ENCODE peak calls at places on chromosome 16, in five cellular contexts. K, D, V, N and P are unnamed samples.

GRCh38 chr16:48203974-48204824 is 39.9 kb upstream of the LONP2 start:
- DNase-seq in K (no peak), D (no peak), V (no peak), N (no peak), P (no peak)

GRCh38 chr16:28587386-28587785 is 9.5 kb downstream of the SULT1A2 start:
- DNase-seq in K (no peak), D (no peak), V (no peak), N (peak), P (no peak)

GRCh38 chr16:5056347-5056746 is 9.4 kb downstream of the C16orf89 start:
- DNase-seq in K (no peak), D (no peak), V (peak), N (no peak), P (peak)

GRCh38 chr16:3597676-3598075 is 13.7 kb downstream of the SLX4 start:
- DNase-seq in K (no peak), D (no peak), V (no peak), N (no peak), P (no peak)

GRCh38 chr16:54407596-54407995 is 121.0 kb upstream of the IRX3 start:
- DNase-seq in K (no peak), D (no peak), V (no peak), N (peak), P (no peak)

GRCh38 chr16:74034862-74035261 is 261.8 kb upstream of the PSMD7 start:
- DNase-seq in K (peak), D (no peak), V (no peak), N (peak), P (no peak)

GRCh38 chr16:88983771-88984687 is 7.0 kb upstream of the CBFA2T3 start:
- DNase-seq in K (no peak), D (no peak), V (no peak), N (no peak), P (no peak)

GRCh38 chr16:50266337-50267091 is at the start of gene ADCY7:
- DNase-seq in K (no peak), D (no peak), V (peak), N (peak), P (peak)

GRCh38 chr16:84026601-84027000 is 16.0 kb downstream of the SLC38A8 start:
- DNase-seq in K (no peak), D (no peak), V (no peak), N (no peak), P (no peak)

DNA sequence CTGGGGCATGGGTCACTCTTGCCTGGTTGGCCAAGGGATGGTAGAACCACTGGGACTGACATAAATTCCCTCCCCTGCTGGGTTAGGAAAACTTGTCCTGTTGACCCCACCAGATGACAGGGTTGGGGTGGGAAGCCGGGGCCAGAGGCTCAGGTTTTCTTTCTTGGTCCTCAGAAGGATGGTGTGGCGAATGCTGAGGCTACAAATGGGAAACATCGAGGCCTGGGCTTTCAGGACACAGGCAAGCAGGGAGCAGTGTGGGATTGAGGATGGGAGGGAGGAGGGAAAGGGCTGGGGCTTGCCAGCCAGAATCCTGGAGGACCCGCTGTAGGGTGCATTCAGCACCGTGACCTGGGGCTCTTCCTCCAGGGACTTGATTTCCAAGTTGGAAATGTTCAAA is 14.5 kb upstream of the PLEKHG4 start:
- DNase-seq in K (no peak), D (no peak), V (no peak), N (no peak), P (no peak)
- H2BK12ac ChIP-seq in K (no peak), D (no peak), V (no peak), N (no peak), P (no peak)

GRCh38 chr16:70434489-70435260 is 4.2 kb downstream of the ST3GAL2 start:
- DNase-seq in K (no peak), D (no peak), V (no peak), N (no peak), P (no peak)
- H2BK12ac ChIP-seq in K (no peak), D (no peak), V (no peak), N (no peak), P (no peak)

GRCh38 chr16:80092686-80093085 is 448.1 kb upstream of the DYNLRB2 start:
- DNase-seq in K (no peak), D (no peak), V (no peak), N (peak), P (no peak)
- H2BK12ac ChIP-seq in K (no peak), D (no peak), V (no peak), N (no peak), P (no peak)

DNA sequence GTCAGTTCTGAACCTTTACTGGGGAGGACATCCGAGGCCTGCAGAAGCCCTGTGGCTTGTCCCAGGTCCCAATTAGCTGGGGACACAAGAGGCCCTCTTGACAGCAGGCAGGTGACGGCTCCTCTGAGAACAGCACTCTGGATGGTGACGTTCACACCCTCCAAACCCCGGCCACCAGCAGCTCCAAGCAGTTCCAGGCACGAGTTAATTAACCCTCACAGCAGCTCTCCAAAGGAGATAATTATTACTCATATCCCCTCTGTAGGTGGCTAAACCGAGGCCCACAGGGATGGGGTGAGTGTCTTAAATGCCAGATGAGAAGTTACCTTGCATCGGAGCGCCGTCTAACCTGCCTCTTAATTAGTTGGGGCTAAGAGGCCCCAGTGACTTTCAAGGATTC is 168.9 kb upstream of the CIBAR2 start:
- DNase-seq in K (no peak), D (no peak), V (no peak), N (no peak), P (no peak)
- H2BK12ac ChIP-seq in K (no peak), D (no peak), V (no peak), N (no peak), P (no peak)

GRCh38 chr16:87662254-87663204 is 60.2 kb downstream of the JPH3 start:
- DNase-seq in K (no peak), D (no peak), V (no peak), N (no peak), P (no peak)
- H2BK12ac ChIP-seq in K (no peak), D (no peak), V (no peak), N (no peak), P (no peak)